ENCODE peak calls at places on chromosomes 13 and 19, in four cellular contexts. One of them, this sample, is unnamed.

GRCh38 chr13:58823701-58824100 is 1192.2 kb downstream of the PCDH17 start:
- DNase-seq in GM23248: no peak
- DNase-seq in HCT116: no peak
- DNase-seq in SK-N-SH: no peak
- DNase-seq in this sample: no peak

GRCh38 chr13:110944968-110945952 is 30.4 kb upstream of the ANKRD10 start:
- DNase-seq in GM23248: no peak
- DNase-seq in HCT116: no peak
- DNase-seq in SK-N-SH: no peak
- DNase-seq in this sample: no peak

GRCh38 chr19:2780284-2780683 is 2.8 kb downstream of the SGTA start:
- DNase-seq in GM23248: no peak
- DNase-seq in HCT116: no peak
- DNase-seq in SK-N-SH: no peak
- DNase-seq in this sample: no peak

GRCh38 chr19:42076375-42076944 is 494 bp downstream of the ZNF574 start:
- DNase-seq in GM23248: no peak
- DNase-seq in HCT116: no peak
- DNase-seq in SK-N-SH: no peak
- DNase-seq in this sample: peak; percentile 4

GRCh38 chr13:29924482-29924884 is 74.1 kb upstream of the UBL3 start:
- DNase-seq in GM23248: peak; percentile 89
- DNase-seq in HCT116: no peak
- DNase-seq in SK-N-SH: no peak
- DNase-seq in this sample: peak; percentile 76

GRCh38 chr19:16127080-16127479 is 15.4 kb downstream of the RAB8A start:
- DNase-seq in GM23248: no peak
- DNase-seq in HCT116: no peak
- DNase-seq in SK-N-SH: no peak
- DNase-seq in this sample: no peak

GRCh38 chr13:33514362-33514761 is 228.8 kb upstream of the STARD13 start:
- DNase-seq in GM23248: peak; percentile 10
- DNase-seq in HCT116: no peak
- DNase-seq in SK-N-SH: no peak
- DNase-seq in this sample: peak; percentile 19

GRCh38 chr13:74979703-74980102 is 502.3 kb downstream of the TBC1D4 start:
- DNase-seq in GM23248: no peak
- DNase-seq in HCT116: no peak
- DNase-seq in SK-N-SH: peak; percentile 11
- DNase-seq in this sample: peak; percentile 74

GRCh38 chr13:92806215-92806614 is 420.4 kb upstream of the GPC6 start:
- DNase-seq in GM23248: peak; percentile 28
- DNase-seq in HCT116: no peak
- DNase-seq in SK-N-SH: no peak
- DNase-seq in this sample: peak; percentile 6

GRCh38 chr13:79528759-79529191 is 47.8 kb downstream of the NDFIP2 start:
- DNase-seq in GM23248: peak; percentile 13
- DNase-seq in HCT116: no peak
- DNase-seq in SK-N-SH: no peak
- DNase-seq in this sample: peak; percentile 35

GRCh38 chr13:23980160-23980551 is 82.9 kb upstream of the C1QTNF9B start:
- DNase-seq in GM23248: peak; percentile 95
- DNase-seq in HCT116: no peak
- DNase-seq in SK-N-SH: peak; percentile 89
- DNase-seq in this sample: peak; percentile 63

GRCh38 chr13:44280461-44280860 is 93.2 kb upstream of the SERP2 start:
- DNase-seq in GM23248: peak; percentile 18
- DNase-seq in HCT116: no peak
- DNase-seq in SK-N-SH: no peak
- DNase-seq in this sample: peak; percentile 40

GRCh38 chr13:40252241-40252640 is 414.2 kb downstream of the FOXO1 start:
- DNase-seq in GM23248: no peak
- DNase-seq in HCT116: no peak
- DNase-seq in SK-N-SH: no peak
- DNase-seq in this sample: no peak

GRCh38 chr13:97429681-97430081 is 4.3 kb upstream of the RAP2A start:
- DNase-seq in GM23248: peak; percentile 88
- DNase-seq in HCT116: no peak
- DNase-seq in SK-N-SH: no peak
- DNase-seq in this sample: no peak

GRCh38 chr13:70630247-70630646 is 522.0 kb upstream of the KLHL1 start:
- DNase-seq in GM23248: no peak
- DNase-seq in HCT116: no peak
- DNase-seq in SK-N-SH: no peak
- DNase-seq in this sample: peak; percentile 3

GRCh38 chr13:30731658-30732390 is 3.5 kb upstream of the ALOX5AP start:
- DNase-seq in GM23248: no peak
- DNase-seq in HCT116: no peak
- DNase-seq in SK-N-SH: no peak
- DNase-seq in this sample: no peak

GRCh38 chr19:46859637-46860124 is 1.1 kb upstream of the ARHGAP35 start:
- DNase-seq in GM23248: peak; percentile 78
- DNase-seq in HCT116: no peak
- DNase-seq in SK-N-SH: peak; percentile 58
- DNase-seq in this sample: peak; percentile 51

GRCh38 chr13:39451860-39452301 is 151.1 kb downstream of the LHFPL6 start:
- DNase-seq in GM23248: no peak
- DNase-seq in HCT116: no peak
- DNase-seq in SK-N-SH: no peak
- DNase-seq in this sample: no peak

GRCh38 chr19:38851622-38852230 is 1.9 kb upstream of the HNRNPL start:
- DNase-seq in GM23248: peak; percentile 98
- DNase-seq in HCT116: peak; percentile 75
- DNase-seq in SK-N-SH: peak; percentile 95
- DNase-seq in this sample: peak; percentile 91

GRCh38 chr19:38559428-38560401 is 58.0 kb downstream of the MAP4K1 start:
- DNase-seq in GM23248: peak; percentile 45
- DNase-seq in HCT116: no peak
- DNase-seq in SK-N-SH: no peak
- DNase-seq in this sample: no peak

GRCh38 chr13:94177041-94177440 is 302.4 kb downstream of the DCT start:
- DNase-seq in GM23248: no peak
- DNase-seq in HCT116: no peak
- DNase-seq in SK-N-SH: no peak
- DNase-seq in this sample: no peak

GRCh38 chr13:28339419-28339818 is 155.5 kb downstream of the FLT1 start:
- DNase-seq in GM23248: peak; percentile 58
- DNase-seq in HCT116: no peak
- DNase-seq in SK-N-SH: no peak
- DNase-seq in this sample: peak; percentile 54

GRCh38 chr13:39448831-39449230 is 154.2 kb downstream of the LHFPL6 start:
- DNase-seq in GM23248: no peak
- DNase-seq in HCT116: no peak
- DNase-seq in SK-N-SH: no peak
- DNase-seq in this sample: no peak

GRCh38 chr19:38277549-38277948 is 13.2 kb downstream of the SPINT2 start:
- DNase-seq in GM23248: peak; percentile 70
- DNase-seq in HCT116: no peak
- DNase-seq in SK-N-SH: no peak
- DNase-seq in this sample: peak; percentile 84

GRCh38 chr13:98098511-98098910 is 44.4 kb upstream of the FARP1 start:
- DNase-seq in GM23248: peak; percentile 58
- DNase-seq in HCT116: no peak
- DNase-seq in SK-N-SH: no peak
- DNase-seq in this sample: no peak

GRCh38 chr13:113053376-113053775 is 52.2 kb upstream of the F7 start:
- DNase-seq in GM23248: no peak
- DNase-seq in HCT116: no peak
- DNase-seq in SK-N-SH: no peak
- DNase-seq in this sample: no peak

GRCh38 chr19:19427935-19428334 is 22.5 kb downstream of the GATAD2A start:
- DNase-seq in GM23248: no peak
- DNase-seq in HCT116: no peak
- DNase-seq in SK-N-SH: no peak
- DNase-seq in this sample: no peak

GRCh38 chr19:55305983-55306562 is 19.1 kb downstream of the TMEM150B start:
- DNase-seq in GM23248: no peak
- DNase-seq in HCT116: no peak
- DNase-seq in SK-N-SH: no peak
- DNase-seq in this sample: peak; percentile 39

GRCh38 chr19:46714523-46715106 is 2.3 kb downstream of the PRKD2 start:
- DNase-seq in GM23248: peak; percentile 35
- DNase-seq in HCT116: no peak
- DNase-seq in SK-N-SH: no peak
- DNase-seq in this sample: no peak

GRCh38 chr13:26208292-26208691 is 13.8 kb downstream of the RNF6 start:
- DNase-seq in GM23248: no peak
- DNase-seq in HCT116: no peak
- DNase-seq in SK-N-SH: no peak
- DNase-seq in this sample: no peak

GRCh38 chr13:26198116-26198515 is 24.0 kb downstream of the RNF6 start:
- DNase-seq in GM23248: no peak
- DNase-seq in HCT116: no peak
- DNase-seq in SK-N-SH: no peak
- DNase-seq in this sample: no peak

GRCh38 chr13:26197298-26197697 is 24.8 kb downstream of the RNF6 start:
- DNase-seq in GM23248: no peak
- DNase-seq in HCT116: no peak
- DNase-seq in SK-N-SH: no peak
- DNase-seq in this sample: no peak

GRCh38 chr13:26200811-26201210 is 21.3 kb downstream of the RNF6 start:
- DNase-seq in GM23248: peak; percentile 32
- DNase-seq in HCT116: no peak
- DNase-seq in SK-N-SH: no peak
- DNase-seq in this sample: no peak

GRCh38 chr13:26202365-26202972 is 19.6 kb downstream of the RNF6 start:
- DNase-seq in GM23248: peak; percentile 57
- DNase-seq in HCT116: no peak
- DNase-seq in SK-N-SH: no peak
- DNase-seq in this sample: no peak
- H3K9ac ChIP-seq in GM23248: peak overlapping the region; percentile 8
- H3K9ac ChIP-seq in HCT116: no peak overlapping the region
- H3K9ac ChIP-seq in SK-N-SH: no peak overlapping the region
- H3K9ac ChIP-seq in this sample: no peak overlapping the region

GRCh38 chr13:35876601-35877000 is 254.6 kb downstream of the DCLK1 start:
- DNase-seq in GM23248: peak; percentile 24
- DNase-seq in HCT116: no peak
- DNase-seq in SK-N-SH: no peak
- DNase-seq in this sample: no peak

GRCh38 chr13:35881360-35881759 is 249.8 kb downstream of the DCLK1 start:
- DNase-seq in GM23248: peak; percentile 27
- DNase-seq in HCT116: no peak
- DNase-seq in SK-N-SH: no peak
- DNase-seq in this sample: no peak

GRCh38 chr13:35882722-35883497 is 248.3 kb downstream of the DCLK1 start:
- DNase-seq in GM23248: no peak
- DNase-seq in HCT116: no peak
- DNase-seq in SK-N-SH: no peak
- DNase-seq in this sample: peak; percentile 35

GRCh38 chr13:35874704-35875103 is 256.5 kb downstream of the DCLK1 start:
- DNase-seq in GM23248: no peak
- DNase-seq in HCT116: no peak
- DNase-seq in SK-N-SH: no peak
- DNase-seq in this sample: no peak

DNA sequence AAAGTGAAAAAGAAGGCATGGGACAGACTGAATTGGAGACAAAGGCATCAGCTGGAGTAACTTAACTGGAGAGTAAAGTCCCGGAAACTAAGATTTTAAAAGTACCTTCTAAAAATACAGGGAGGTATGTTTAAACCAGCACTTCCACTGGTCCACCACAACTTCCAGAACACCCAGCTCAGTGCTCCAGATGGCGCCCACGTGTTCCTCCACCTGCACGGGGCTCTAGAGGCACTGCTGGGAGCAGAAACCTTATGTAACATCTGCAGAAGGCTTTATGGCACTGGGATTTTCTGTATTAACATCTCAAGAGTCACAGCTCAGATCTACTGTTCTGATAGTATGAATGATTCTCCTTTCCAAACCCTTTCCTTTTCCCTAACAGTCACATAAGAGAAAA is 252.1 kb downstream of the DCLK1 start:
- DNase-seq in GM23248: no peak
- DNase-seq in HCT116: no peak
- DNase-seq in SK-N-SH: no peak
- DNase-seq in this sample: no peak
- H3K9me2 ChIP-seq in GM23248: no peaks in the 10 kb centered on the region
- H3K9me2 ChIP-seq in HCT116: no peaks in the 10 kb centered on the region
- H3K9me2 ChIP-seq in SK-N-SH: no peaks in the 10 kb centered on the region
- H3K9me2 ChIP-seq in this sample: no peaks in the 10 kb centered on the region

GRCh38 chr13:45468676-45469075 is 3.9 kb downstream of the COG3 start:
- DNase-seq in GM23248: peak; percentile 17
- DNase-seq in HCT116: no peak
- DNase-seq in SK-N-SH: peak; percentile 9
- DNase-seq in this sample: no peak
- H4K20me1 ChIP-seq in GM23248: peaks cover 24% of the 10 kb centered on the region
- H4K20me1 ChIP-seq in HCT116: no peaks in the 10 kb centered on the region
- H4K20me1 ChIP-seq in SK-N-SH: peaks cover 77% of the 10 kb centered on the region
- H4K20me1 ChIP-seq in this sample: peaks cover 7% of the 10 kb centered on the region

GRCh38 chr13:82961757-82962156 is 920.5 kb downstream of the SLITRK1 start:
- DNase-seq in GM23248: no peak
- DNase-seq in HCT116: no peak
- DNase-seq in SK-N-SH: no peak
- DNase-seq in this sample: no peak

GRCh38 chr13:82963466-82963865 is 918.8 kb downstream of the SLITRK1 start:
- DNase-seq in GM23248: no peak
- DNase-seq in HCT116: no peak
- DNase-seq in SK-N-SH: no peak
- DNase-seq in this sample: no peak

GRCh38 chr13:82962422-82962821 is 919.9 kb downstream of the SLITRK1 start:
- DNase-seq in GM23248: no peak
- DNase-seq in HCT116: no peak
- DNase-seq in SK-N-SH: no peak
- DNase-seq in this sample: no peak
- H3K9ac ChIP-seq in GM23248: no peak overlapping the region
- H3K9ac ChIP-seq in HCT116: no peak overlapping the region
- H3K9ac ChIP-seq in SK-N-SH: no peak overlapping the region
- H3K9ac ChIP-seq in this sample: no peak overlapping the region

GRCh38 chr19:31413353-31413752 is 64.1 kb upstream of the TSHZ3 start:
- DNase-seq in GM23248: no peak
- DNase-seq in HCT116: no peak
- DNase-seq in SK-N-SH: no peak
- DNase-seq in this sample: no peak

GRCh38 chr19:31402931-31403330 is 53.7 kb upstream of the TSHZ3 start:
- DNase-seq in GM23248: peak; percentile 46
- DNase-seq in HCT116: no peak
- DNase-seq in SK-N-SH: no peak
- DNase-seq in this sample: no peak

GRCh38 chr19:31406106-31406505 is 56.9 kb upstream of the TSHZ3 start:
- DNase-seq in GM23248: no peak
- DNase-seq in HCT116: no peak
- DNase-seq in SK-N-SH: no peak
- DNase-seq in this sample: no peak

GRCh38 chr19:31408460-31409124 is 59.4 kb upstream of the TSHZ3 start:
- DNase-seq in GM23248: peak; percentile 90
- DNase-seq in HCT116: no peak
- DNase-seq in SK-N-SH: no peak
- DNase-seq in this sample: peak; percentile 36
- H3K9me2 ChIP-seq in GM23248: no peaks in the 10 kb centered on the region
- H3K9me2 ChIP-seq in HCT116: no peaks in the 10 kb centered on the region
- H3K9me2 ChIP-seq in SK-N-SH: no peaks in the 10 kb centered on the region
- H3K9me2 ChIP-seq in this sample: no peaks in the 10 kb centered on the region